ENCODE peak calls at places on chromosomes 1 and 21, in nine cellular contexts. One of them, this sample, is unnamed.

GRCh38 chr1:40834968-40835545 is 27.1 kb downstream of the CITED4 start:
- DNase-seq in AG04450: no peak
- DNase-seq in M059J: peak
- DNase-seq in H7: no peak
- DNase-seq in aorta: peak
- DNase-seq in activated CD8-positive, alpha-beta memory T cell treated with anti-CD3 and anti-CD28 coated beads, Interleukin-2, amount 50 U/mL, for 4 hours: no peak
- DNase-seq in hippocampal formation: no peak
- DNase-seq in nucleus accumbens: no peak
- DNase-seq in effector CD4-positive, alpha-beta T cell: no peak
- DNase-seq in this sample: no peak

GRCh38 chr21:43209575-43210453 is 41.0 kb downstream of the CRYAA start:
- DNase-seq in AG04450: no peak
- DNase-seq in M059J: peak
- DNase-seq in H7: no peak
- DNase-seq in aorta: no peak
- DNase-seq in activated CD8-positive, alpha-beta memory T cell treated with anti-CD3 and anti-CD28 coated beads, Interleukin-2, amount 50 U/mL, for 4 hours: peak
- DNase-seq in hippocampal formation: no peak
- DNase-seq in nucleus accumbens: no peak
- DNase-seq in effector CD4-positive, alpha-beta T cell: no peak
- DNase-seq in this sample: no peak

GRCh38 chr1:54547601-54548388 is at the start of gene ACOT11:
- DNase-seq in AG04450: no peak
- DNase-seq in M059J: no peak
- DNase-seq in H7: peak
- DNase-seq in aorta: peak
- DNase-seq in activated CD8-positive, alpha-beta memory T cell treated with anti-CD3 and anti-CD28 coated beads, Interleukin-2, amount 50 U/mL, for 4 hours: no peak
- DNase-seq in hippocampal formation: peak
- DNase-seq in nucleus accumbens: peak
- DNase-seq in effector CD4-positive, alpha-beta T cell: no peak
- DNase-seq in this sample: no peak

GRCh38 chr1:150282558-150282958 is 204 bp downstream of the CIART start:
- DNase-seq in AG04450: no peak
- DNase-seq in M059J: no peak
- DNase-seq in H7: no peak
- DNase-seq in aorta: no peak
- DNase-seq in activated CD8-positive, alpha-beta memory T cell treated with anti-CD3 and anti-CD28 coated beads, Interleukin-2, amount 50 U/mL, for 4 hours: no peak
- DNase-seq in hippocampal formation: no peak
- DNase-seq in nucleus accumbens: peak
- DNase-seq in effector CD4-positive, alpha-beta T cell: no peak
- DNase-seq in this sample: no peak

GRCh38 chr21:44880762-44881585 is 7.5 kb upstream of the PTTG1IP start:
- DNase-seq in AG04450: no peak
- DNase-seq in M059J: peak
- DNase-seq in H7: no peak
- DNase-seq in aorta: peak
- DNase-seq in activated CD8-positive, alpha-beta memory T cell treated with anti-CD3 and anti-CD28 coated beads, Interleukin-2, amount 50 U/mL, for 4 hours: no peak
- DNase-seq in hippocampal formation: no peak
- DNase-seq in nucleus accumbens: no peak
- DNase-seq in effector CD4-positive, alpha-beta T cell: no peak
- DNase-seq in this sample: no peak

GRCh38 chr1:63774617-63775417 is 1.0 kb downstream of the ROR1 start:
- DNase-seq in AG04450: no peak
- DNase-seq in M059J: peak
- DNase-seq in H7: peak
- DNase-seq in aorta: peak
- DNase-seq in activated CD8-positive, alpha-beta memory T cell treated with anti-CD3 and anti-CD28 coated beads, Interleukin-2, amount 50 U/mL, for 4 hours: no peak
- DNase-seq in hippocampal formation: peak
- DNase-seq in nucleus accumbens: peak
- DNase-seq in effector CD4-positive, alpha-beta T cell: no peak
- DNase-seq in this sample: peak

GRCh38 chr21:34900376-34900775 is 148.7 kb downstream of the RUNX1 start:
- DNase-seq in AG04450: no peak
- DNase-seq in M059J: peak
- DNase-seq in H7: no peak
- DNase-seq in aorta: no peak
- DNase-seq in activated CD8-positive, alpha-beta memory T cell treated with anti-CD3 and anti-CD28 coated beads, Interleukin-2, amount 50 U/mL, for 4 hours: no peak
- DNase-seq in hippocampal formation: no peak
- DNase-seq in nucleus accumbens: no peak
- DNase-seq in effector CD4-positive, alpha-beta T cell: no peak
- DNase-seq in this sample: no peak

GRCh38 chr1:116767782-116768382 is 13.7 kb downstream of the CD2 start:
- DNase-seq in AG04450: no peak
- DNase-seq in M059J: no peak
- DNase-seq in H7: no peak
- DNase-seq in aorta: no peak
- DNase-seq in activated CD8-positive, alpha-beta memory T cell treated with anti-CD3 and anti-CD28 coated beads, Interleukin-2, amount 50 U/mL, for 4 hours: no peak
- DNase-seq in hippocampal formation: no peak
- DNase-seq in nucleus accumbens: no peak
- DNase-seq in effector CD4-positive, alpha-beta T cell: no peak
- DNase-seq in this sample: no peak

GRCh38 chr1:110069302-110070281 is 880 bp downstream of the ALX3 start:
- DNase-seq in AG04450: no peak
- DNase-seq in M059J: no peak
- DNase-seq in H7: peak
- DNase-seq in aorta: no peak
- DNase-seq in activated CD8-positive, alpha-beta memory T cell treated with anti-CD3 and anti-CD28 coated beads, Interleukin-2, amount 50 U/mL, for 4 hours: no peak
- DNase-seq in hippocampal formation: no peak
- DNase-seq in nucleus accumbens: no peak
- DNase-seq in effector CD4-positive, alpha-beta T cell: no peak
- DNase-seq in this sample: peak

This sample was measured in stimulated activated naive CD8-positive, alpha-beta T cell treated with anti-CD3 and anti-CD28 coated beads, Interleukin-15, Interleukin-2, amounts not matched to agents 100 U/mL and 50 U/mL, for 24 hours.